ENCODE peak calls at places on chromosomes 3 and 15, in seven cellular contexts. M is choroid plexus epithelial cell, N is HFF-Myc, W is cardiac fibroblast, S is endothelial cell, K is neural crest cell, V is HCT116. I is an unnamed sample.

GRCh38 chr3:191961529-191961928 is 500.6 kb downstream of the PYDC2 start:
- DNase-seq in K (no peak), W (no peak), N (no peak), V (no peak), M (no peak), S (no peak), I (no peak)

GRCh38 chr3:77546246-77546645 is 506.3 kb downstream of the ROBO2 start:
- DNase-seq in S (no peak), W (no peak), V (no peak), N (no peak), K (no peak), M (no peak), I (no peak)

GRCh38 chr3:115071611-115072010 is 75.5 kb downstream of the ZBTB20 start:
- DNase-seq in V (no peak), W (peak; percentile 80), K (peak; percentile 22), M (peak; percentile 7), N (no peak), S (no peak), I (no peak)

GRCh38 chr3:139930201-139930600 is 4.8 kb upstream of the CLSTN2 start:
- DNase-seq in V (no peak), W (no peak), S (no peak), N (no peak), M (no peak), K (no peak), I (no peak)

GRCh38 chr15:29871401-29871800 is 49.1 kb upstream of the TJP1 start:
- DNase-seq in K (no peak), W (peak; percentile 59), M (no peak), N (no peak), S (no peak), V (no peak), I (no peak)

GRCh38 chr15:36347272-36347864 is 232.1 kb upstream of the CDIN1 start:
- DNase-seq in N (no peak), M (no peak), W (no peak), S (no peak), K (no peak), V (no peak), I (no peak)

GRCh38 chr3:8519156-8519555 is 17.5 kb downstream of the LMCD1 start:
- DNase-seq in V (no peak), W (peak; percentile 91), M (peak; percentile 94), N (no peak), S (no peak), K (no peak), I (no peak)

GRCh38 chr3:162544246-162544645 is 1047.6 kb downstream of the OTOL1 start:
- DNase-seq in M (no peak), N (no peak), V (no peak), K (no peak), W (no peak), S (no peak), I (no peak)

GRCh38 chr15:44207643-44208042 is 12.6 kb upstream of the FRMD5 start:
- DNase-seq in K (no peak), S (no peak), M (peak; percentile 67), W (peak; percentile 81), N (no peak), V (no peak), I (no peak)

GRCh38 chr3:126509565-126510322 is 7.8 kb downstream of the UROC1 start:
- DNase-seq in N (no peak), S (no peak), M (no peak), K (no peak), W (no peak), V (no peak), I (no peak)

GRCh38 chr3:155185623-155186022 is 105.5 kb downstream of the MME start:
- DNase-seq in W (peak; percentile 82), K (no peak), M (peak; percentile 60), V (no peak), N (peak; percentile 48), S (no peak), I (no peak)

GRCh38 chr3:190696777-190697501 is 165.6 kb downstream of the GMNC start:
- DNase-seq in N (peak; percentile 7), W (peak; percentile 79), V (peak; percentile 21), M (peak; percentile 68), K (peak; percentile 10), S (peak; percentile 13), I (no peak)

GRCh38 chr15:42730135-42730534 is 6.8 kb downstream of the CDAN1 start:
- DNase-seq in V (no peak), K (no peak), W (no peak), N (no peak), M (no peak), S (no peak), I (no peak)

GRCh38 chr3:102400766-102401165 is 34.0 kb upstream of the ZPLD1 start:
- DNase-seq in M (peak; percentile 75), N (peak; percentile 41), K (no peak), W (peak; percentile 76), V (peak; percentile 34), S (no peak), I (no peak)

GRCh38 chr3:184325715-184326114 is 11.3 kb downstream of the EIF4G1 start:
- DNase-seq in M (no peak), W (no peak), N (no peak), K (no peak), V (no peak), S (no peak), I (no peak)

GRCh38 chr3:100183608-100184125 is 69.4 kb upstream of the FILIP1L start:
- DNase-seq in W (no peak), N (no peak), K (no peak), V (no peak), S (no peak), M (no peak), I (no peak)

GRCh38 chr15:86611392-86612040 is 531.8 kb downstream of the AGBL1 start:
- DNase-seq in M (no peak), S (no peak), N (no peak), V (no peak), W (no peak), K (no peak), I (no peak)

GRCh38 chr3:150763841-150764483 is 993 bp upstream of the SIAH2 start:
- DNase-seq in W (peak; percentile 68), S (peak; percentile 57), V (peak; percentile 26), K (peak; percentile 52), M (no peak), N (peak; percentile 16), I (peak; percentile 29)

GRCh38 chr3:7876741-7877297 is 624.8 kb upstream of the LMCD1 start:
- DNase-seq in V (peak; percentile 97), S (no peak), W (no peak), N (no peak), K (no peak), M (peak; percentile 6), I (no peak)

GRCh38 chr15:100495861-100496260 is 32.9 kb downstream of the CERS3 start:
- DNase-seq in V (no peak), N (no peak), S (no peak), M (no peak), W (no peak), K (no peak), I (no peak)

GRCh38 chr15:40702077-40702476 is 7.1 kb downstream of the RAD51 start:
- DNase-seq in K (no peak), S (no peak), M (peak; percentile 61), W (peak; percentile 19), N (no peak), V (no peak), I (no peak)

GRCh38 chr3:54565956-54566355 is 361.9 kb downstream of the LRTM1 start:
- DNase-seq in M (no peak), K (no peak), S (no peak), V (no peak), W (no peak), N (no peak), I (no peak)

GRCh38 chr3:89116486-89116885 is 9.1 kb downstream of the EPHA3 start:
- DNase-seq in V (no peak), K (no peak), W (no peak), S (no peak), N (peak; percentile 4), M (no peak), I (no peak)

GRCh38 chr3:89113344-89113743 is 5.9 kb downstream of the EPHA3 start:
- DNase-seq in K (no peak), N (no peak), V (no peak), M (no peak), S (no peak), W (no peak), I (no peak)

GRCh38 chr3:89113887-89114840 is 6.7 kb downstream of the EPHA3 start:
- DNase-seq in N (peak; percentile 7), W (peak; percentile 74), M (peak; percentile 78), V (no peak), K (peak; percentile 72), S (peak; percentile 79), I (peak; percentile 72)

GRCh38 chr3:89114841-89115223 is 7.4 kb downstream of the EPHA3 start:
- DNase-seq in W (no peak), M (no peak), N (no peak), K (no peak), V (no peak), S (no peak), I (no peak)
- TF ChIP-seq CTCF in W (no peak), M (no peak), N (no peak), K (peak; percentile 41), V (no peak), S (no peak), I (no peak)

DNA sequence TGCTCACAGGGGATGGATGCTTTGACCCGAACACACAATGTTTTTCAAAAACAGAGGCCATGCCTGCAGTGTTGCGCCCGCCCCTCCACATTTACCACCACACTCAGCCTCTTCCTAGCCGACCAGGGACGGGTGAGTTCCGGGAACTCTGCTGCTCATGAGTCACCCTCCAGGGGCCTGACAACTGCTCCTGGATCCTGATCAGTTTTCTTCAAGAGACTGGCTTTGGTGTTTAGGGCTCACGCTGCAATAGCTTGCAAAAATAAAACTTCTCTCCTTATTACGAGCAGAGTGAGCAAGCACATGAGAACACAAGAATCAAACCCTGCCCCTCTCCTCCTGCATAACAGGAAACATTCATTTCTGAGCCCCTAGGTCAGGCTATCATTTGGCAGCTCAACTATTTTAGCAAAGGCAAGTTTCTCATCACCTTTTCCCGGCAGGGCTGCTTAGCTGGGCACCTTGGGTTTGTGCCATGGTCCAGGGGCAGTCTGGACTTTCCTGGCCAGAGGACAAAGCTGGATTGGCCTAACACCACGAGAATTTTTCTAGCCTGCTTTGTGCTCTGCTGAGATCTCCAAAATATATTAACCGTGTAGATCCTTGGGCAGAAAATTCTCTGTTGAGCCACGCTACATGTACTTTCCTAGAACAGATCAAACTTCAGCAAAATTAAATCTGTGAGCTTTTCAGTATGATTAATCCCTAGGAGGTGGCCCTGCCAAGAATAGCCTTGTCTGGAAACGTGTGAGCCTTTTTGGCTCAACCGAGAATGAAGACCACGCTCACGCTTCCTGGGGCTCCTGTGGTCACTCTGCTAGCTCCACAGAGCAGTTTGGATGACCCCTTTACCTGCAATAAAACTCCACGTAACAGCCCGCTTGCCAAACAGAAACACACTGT is 52.7 kb upstream of the SPATA12 start:
- DNase-seq in V (peak; percentile 54), W (peak; percentile 86), K (no peak), M (peak; percentile 90), N (peak; percentile 65), S (no peak), I (no peak)
- TF ChIP-seq CTCF in V (no peak), W (no peak), K (no peak), M (no peak), N (no peak), S (no peak), I (no peak)

GRCh38 chr15:31302778-31303433 is 23.7 kb upstream of the KLF13 start:
- DNase-seq in S (no peak), M (no peak), N (no peak), V (no peak), K (no peak), W (no peak), I (no peak)
- TF ChIP-seq CTCF in S (no peak), M (no peak), N (no peak), V (peak; percentile 32), K (no peak), W (no peak), I (no peak)

GRCh38 chr3:182490601-182491485 is 302.5 kb upstream of the ATP11B start:
- DNase-seq in N (no peak), V (peak; percentile 40), M (peak; percentile 15), W (peak; percentile 10), K (no peak), S (peak; percentile 18), I (no peak)
- TF ChIP-seq CTCF in N (no peak), V (peak; percentile 55), M (peak; percentile 29), W (no peak), K (peak; percentile 68), S (peak; percentile 66), I (peak; percentile 64)